ENCODE peak calls at places on chromosome 6, in five cellular contexts. X is epithelial cell of proximal tubule, W is psoas muscle, M is GM12865, E is ascending aorta. A is an unnamed sample.

GRCh38 chr6:30323806-30324205 is 2.9 kb upstream of the TRIM39 start:
- DNase-seq in X (no peak), W (no peak), M (no peak), E (no peak), A (no peak)

GRCh38 chr6:131390322-131390721 is 182.7 kb upstream of the ARG1 start:
- DNase-seq in X (no peak), W (no peak), M (no peak), E (no peak), A (no peak)

GRCh38 chr6:27553123-27553904 is 80.4 kb upstream of the ZNF184 start:
- DNase-seq in X (no peak), W (no peak), M (peak), E (no peak), A (no peak)

GRCh38 chr6:113361014-113361645 is 496.0 kb upstream of the MARCKS start:
- DNase-seq in X (peak), W (no peak), M (no peak), E (no peak), A (no peak)

GRCh38 chr6:27251672-27252251 is 4.3 kb downstream of the PRSS16 start:
- DNase-seq in X (no peak), W (peak), M (peak), E (peak), A (peak)

GRCh38 chr6:125267806-125268523 is 33.8 kb downstream of the HDDC2 start:
- DNase-seq in X (no peak), W (no peak), M (no peak), E (no peak), A (no peak)

GRCh38 chr6:109313139-109313538 is 69.1 kb downstream of the CD164 start:
- DNase-seq in X (no peak), W (no peak), M (no peak), E (no peak), A (no peak)

GRCh38 chr6:137799950-137800568 is 67.0 kb upstream of the TNFAIP3 start:
- DNase-seq in X (no peak), W (peak), M (peak), E (no peak), A (peak)

GRCh38 chr6:41469951-41470340 is 76.2 kb upstream of the FOXP4 start:
- DNase-seq in X (no peak), W (no peak), M (no peak), E (no peak), A (no peak)

GRCh38 chr6:46015119-46015968 is at the start of gene CLIC5:
- DNase-seq in X (no peak), W (peak), M (no peak), E (peak), A (no peak)

GRCh38 chr6:3500262-3501001 is 43.6 kb upstream of the SLC22A23 start:
- DNase-seq in X (no peak), W (no peak), M (no peak), E (no peak), A (no peak)

DNA sequence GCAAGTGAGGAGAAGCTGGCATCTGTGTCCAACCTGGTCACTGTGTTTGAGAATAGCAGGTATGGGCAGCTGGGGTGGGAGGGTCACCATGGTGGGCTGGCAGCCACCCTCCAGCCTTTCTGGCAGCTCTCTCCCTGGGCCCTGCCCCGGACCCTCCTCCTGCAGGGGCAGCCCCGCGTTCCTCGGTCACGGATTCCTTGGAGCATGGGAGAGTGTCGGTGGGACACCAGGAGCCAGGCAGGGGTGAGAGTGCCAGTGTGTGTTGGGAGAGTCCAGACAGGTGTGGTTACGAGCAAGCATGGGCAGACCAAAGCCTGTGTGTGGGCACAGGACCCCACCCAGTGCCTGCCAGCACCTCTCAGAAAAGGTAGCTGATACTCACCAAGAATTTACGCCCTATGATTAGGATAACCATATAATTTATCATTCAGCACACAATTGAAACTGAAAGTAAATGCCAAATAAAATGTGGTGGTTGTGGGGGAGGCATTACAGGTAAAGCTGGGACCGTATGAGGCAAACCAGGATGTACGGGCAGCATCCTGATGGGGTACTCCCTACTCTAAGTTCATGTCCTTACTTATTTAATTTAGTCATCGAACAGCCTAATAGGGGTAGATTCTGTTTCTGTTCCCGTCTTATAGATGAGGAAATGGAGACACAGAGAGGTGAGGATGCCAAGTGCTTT is 516 bp downstream of the FGD2 start:
- DNase-seq in X (no peak), W (no peak), M (no peak), E (no peak), A (no peak)
- H3K4me3 ChIP-seq in X (no peak), W (peak), M (peak), E (peak), A (peak)

GRCh38 chr6:38016824-38017223 is 197.3 kb downstream of the ZFAND3 start:
- DNase-seq in X (no peak), W (no peak), M (no peak), E (no peak), A (no peak)

GRCh38 chr6:38021029-38021428 is 201.5 kb downstream of the ZFAND3 start:
- DNase-seq in X (no peak), W (no peak), M (no peak), E (no peak), A (no peak)

GRCh38 chr6:38020593-38020992 is 201.1 kb downstream of the ZFAND3 start:
- DNase-seq in X (no peak), W (no peak), M (no peak), E (no peak), A (no peak)

GRCh38 chr6:38021571-38021970 is 202.0 kb downstream of the ZFAND3 start:
- DNase-seq in X (no peak), W (no peak), M (no peak), E (no peak), A (no peak)

GRCh38 chr6:38018755-38019165 is 199.2 kb downstream of the ZFAND3 start:
- DNase-seq in X (no peak), W (no peak), M (no peak), E (no peak), A (no peak)
- TF ChIP-seq CTCF in X (no peak), W (no peak), M (no peak), E (no peak), A (no peak)

DNA sequence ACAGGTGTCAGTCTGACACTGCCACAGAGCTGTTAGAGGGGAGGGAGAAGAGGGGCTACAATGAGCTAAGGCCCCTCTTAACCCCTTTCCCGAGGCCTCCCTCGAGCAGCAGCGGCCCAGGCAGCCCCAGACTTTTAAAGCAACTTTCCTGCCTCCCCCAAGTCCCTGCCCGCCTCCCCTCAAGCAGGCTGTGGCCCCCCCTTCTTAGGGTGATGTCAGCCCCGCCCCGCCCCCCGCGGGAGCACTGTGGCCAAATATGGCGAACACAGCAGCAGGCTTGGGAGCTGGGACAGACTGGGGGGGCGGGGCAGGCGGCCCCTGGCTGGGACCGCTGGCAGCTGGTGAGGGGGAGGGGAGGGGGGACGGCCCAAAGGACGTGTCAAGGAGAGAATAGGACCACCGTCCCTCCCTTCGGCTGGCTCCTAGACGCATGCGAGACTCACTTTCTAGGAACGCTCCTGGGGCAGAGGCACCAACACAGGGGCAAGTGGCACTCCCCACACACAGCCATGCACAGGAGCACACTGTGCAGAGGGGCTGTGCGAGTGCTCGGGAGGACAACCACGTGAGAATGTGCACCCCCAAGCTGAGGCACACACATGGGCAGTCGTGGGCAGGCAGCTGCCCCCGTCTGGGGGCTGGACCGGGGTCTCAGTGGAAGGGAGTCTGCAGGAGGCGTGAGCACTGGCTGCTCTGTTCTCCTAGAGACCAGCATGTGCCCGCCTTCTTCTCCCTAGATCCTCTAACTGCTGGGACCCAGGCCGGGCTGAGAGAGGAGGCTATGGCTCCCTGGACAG is 6.7 kb downstream of the TEAD3 start:
- DNase-seq in X (no peak), W (peak), M (no peak), E (peak), A (no peak)
- H3K4me3 ChIP-seq in X (no peak), W (peak), M (no peak), E (peak), A (no peak)

DNA sequence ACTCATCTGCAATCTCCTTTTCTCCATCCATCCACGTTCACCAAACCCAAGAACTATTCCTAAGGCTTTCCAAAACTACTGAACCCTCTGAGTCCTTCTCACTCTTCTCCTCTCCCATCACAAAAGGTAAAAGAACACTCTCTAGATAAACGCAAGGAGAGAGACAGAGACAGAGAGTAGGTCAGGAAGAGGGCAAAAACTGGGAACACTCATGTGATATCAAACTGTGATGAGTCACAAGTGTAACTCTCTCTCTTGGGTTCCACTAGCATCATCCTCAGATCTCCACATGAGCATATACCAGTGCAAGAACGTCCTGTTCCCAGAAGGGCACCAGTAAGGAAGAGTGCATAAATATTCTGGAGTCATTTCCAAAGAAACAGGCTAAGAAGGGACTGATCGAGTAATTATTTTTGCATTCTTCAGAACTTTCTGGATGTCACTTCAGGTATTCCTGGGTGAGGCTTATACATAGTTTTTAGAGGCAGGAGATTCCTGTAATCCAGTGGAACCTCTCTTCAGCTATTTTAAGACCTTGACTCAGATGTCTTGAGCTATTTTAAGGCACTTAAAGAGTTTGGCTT is 47.3 kb upstream of the STXBP5 start:
- DNase-seq in X (no peak), W (no peak), M (no peak), E (no peak), A (no peak)
- TF ChIP-seq CTCF in X (no peak), W (no peak), M (no peak), E (no peak), A (no peak)